ENCODE peak calls at places on chromosomes 6 and 20, in five cellular contexts. L is stimulated activated naive CD4-positive, alpha-beta T cell; A is neuronal stem cell; Y is NCI-H1436 treated with DMSO at 0.1 percent for 48 hours; N is iPS DF 6.9. B is an unnamed sample.

GRCh38 chr20:19019734-19020364 is 192.6 kb upstream of the SLC24A3 start:
- DNase-seq in A (no peak), L (no peak), Y (no peak), N (no peak), B (no peak)

GRCh38 chr20:47559141-47559540 is 57.5 kb downstream of the NCOA3 start:
- DNase-seq in A (no peak), L (no peak), N (no peak), Y (no peak), B (peak; percentile 46)

GRCh38 chr6:144543006-144543871 is 258.1 kb downstream of the UTRN start:
- DNase-seq in L (no peak), A (no peak), Y (no peak), N (no peak), B (peak; percentile 18)

GRCh38 chr20:39623584-39624234 is 661.6 kb downstream of the DHX35 start:
- DNase-seq in Y (no peak), A (no peak), L (no peak), N (no peak), B (peak; percentile 2)

GRCh38 chr20:64200740-64201139 is 36.5 kb downstream of the MYT1 start:
- DNase-seq in L (no peak), Y (no peak), A (no peak), N (no peak), B (no peak)

GRCh38 chr6:43613721-43614395 is 15.2 kb downstream of the GTPBP2 start:
- DNase-seq in A (no peak), Y (no peak), L (no peak), N (no peak), B (no peak)

GRCh38 chr6:130632288-130632687 is 194.9 kb upstream of the SMLR1 start:
- DNase-seq in L (no peak), A (no peak), Y (peak; percentile 27), N (no peak), B (peak; percentile 45)

GRCh38 chr6:167932468-167933276 is 64.8 kb upstream of the KIF25 start:
- DNase-seq in A (no peak), Y (no peak), L (no peak), N (no peak), B (no peak)

GRCh38 chr6:162179196-162179951 is 548.2 kb downstream of the PRKN start:
- DNase-seq in L (no peak), Y (no peak), A (no peak), N (no peak), B (no peak)

GRCh38 chr6:69796081-69796626 is 656 bp downstream of the LMBRD1 start:
- DNase-seq in N (no peak), A (no peak), Y (peak; percentile 39), L (peak; percentile 73), B (peak; percentile 35)

GRCh38 chr6:112468359-112468758 is 121.2 kb downstream of the RFPL4B start:
- DNase-seq in A (no peak), Y (no peak), N (no peak), L (no peak), B (no peak)

GRCh38 chr6:19731286-19731685 is 105.9 kb upstream of the ID4 start:
- DNase-seq in N (no peak), A (no peak), L (no peak), Y (no peak), B (peak; percentile 81)

GRCh38 chr20:37438464-37439222 is 82.4 kb upstream of the NNAT start:
- DNase-seq in A (no peak), Y (no peak), N (no peak), L (no peak), B (no peak)

GRCh38 chr20:44733341-44734069 is 12.2 kb upstream of the KCNK15 start:
- DNase-seq in A (peak; percentile 47), Y (no peak), L (peak; percentile 64), N (no peak), B (peak; percentile 82)

GRCh38 chr20:45394221-45395113 is 13.6 kb upstream of the DBNDD2 start:
- DNase-seq in N (no peak), A (no peak), Y (no peak), L (no peak), B (no peak)

GRCh38 chr20:61585764-61586163 is 333.7 kb downstream of the CDH4 start:
- DNase-seq in Y (no peak), L (no peak), N (no peak), A (no peak), B (no peak)

GRCh38 chr20:3723284-3723683 is 9.2 kb upstream of the HSPA12B start:
- DNase-seq in A (no peak), L (no peak), N (no peak), Y (no peak), B (no peak)

GRCh38 chr20:46260480-46260879 is 47.8 kb downstream of the CDH22 start:
- DNase-seq in N (no peak), L (no peak), A (no peak), Y (no peak), B (no peak)

GRCh38 chr6:34027445-34027936 is 118.4 kb downstream of the GRM4 start:
- DNase-seq in L (peak; percentile 66), Y (no peak), N (peak; percentile 27), A (peak; percentile 61), B (peak; percentile 22)

GRCh38 chr6:88302769-88303230 is 136.7 kb upstream of the CNR1 start:
- DNase-seq in L (no peak), N (no peak), A (no peak), Y (no peak), B (no peak)

GRCh38 chr6:151916680-151917164 is 109.2 kb downstream of the ESR1 start:
- DNase-seq in L (no peak), Y (no peak), N (no peak), A (no peak), B (peak; percentile 88)

GRCh38 chr6:75278474-75279077 is 6.0 kb downstream of the TMEM30A start:
- DNase-seq in L (no peak), Y (no peak), A (no peak), N (no peak), B (no peak)

GRCh38 chr6:110255356-110255755 is 75.1 kb downstream of the CDC40 start:
- DNase-seq in Y (no peak), L (no peak), A (peak; percentile 41), N (no peak), B (peak; percentile 30)

GRCh38 chr6:116682334-116682712 is 1.3 kb downstream of the KPNA5 start:
- DNase-seq in Y (peak; percentile 10), A (no peak), N (no peak), L (peak; percentile 21), B (peak; percentile 45)

GRCh38 chr6:72286911-72287311 is 335.0 kb upstream of the KCNQ5 start:
- DNase-seq in N (no peak), A (no peak), Y (no peak), L (no peak), B (peak; percentile 38)

GRCh38 chr6:155645328-155645727 is 189.7 kb upstream of the NOX3 start:
- DNase-seq in Y (no peak), L (no peak), N (no peak), A (no peak), B (peak; percentile 9)

GRCh38 chr6:90350689-90351554 is 54.3 kb upstream of the BACH2 start:
- DNase-seq in Y (no peak), N (no peak), L (peak; percentile 82), A (no peak), B (no peak)

GRCh38 chr6:151494235-151494950 is 576 bp downstream of the CCDC170 start:
- DNase-seq in L (no peak), Y (no peak), A (peak; percentile 17), N (no peak), B (peak; percentile 32)

GRCh38 chr6:900716-901605 is 208.0 kb upstream of the EXOC2 start:
- DNase-seq in L (no peak), Y (no peak), N (no peak), A (no peak), B (no peak)

GRCh38 chr20:6848041-6848440 is 80.6 kb downstream of the BMP2 start:
- DNase-seq in N (no peak), A (no peak), Y (no peak), L (no peak), B (no peak)

GRCh38 chr20:2093883-2094282 is 7.7 kb upstream of the STK35 start:
- DNase-seq in L (no peak), Y (no peak), N (no peak), A (no peak), B (no peak)

GRCh38 chr6:156427345-156427744 is 349.8 kb upstream of the ARID1B start:
- DNase-seq in Y (no peak), N (no peak), L (no peak), A (no peak), B (peak; percentile 63)

GRCh38 chr6:14349507-14349906 is 231.9 kb downstream of the CD83 start:
- DNase-seq in L (no peak), A (no peak), N (no peak), Y (no peak), B (no peak)

GRCh38 chr6:140436023-140436811 is 1061.8 kb upstream of the CITED2 start:
- DNase-seq in N (no peak), L (no peak), A (peak; percentile 29), Y (no peak), B (peak; percentile 71)

GRCh38 chr20:35387334-35387733 is 24.4 kb downstream of the UQCC1 start:
- DNase-seq in L (no peak), N (no peak), A (no peak), Y (no peak), B (peak; percentile 55)

GRCh38 chr6:89987140-89987539 is 92.9 kb downstream of the GJA10 start:
- DNase-seq in A (no peak), L (no peak), N (no peak), Y (no peak), B (no peak)

GRCh38 chr6:4503700-4504099 is 272.5 kb upstream of the CDYL start:
- DNase-seq in N (peak; percentile 73), Y (no peak), A (no peak), L (no peak), B (no peak)

B was measured in fibroblast of the aortic adventitia.